ENCODE peak calls at places on chromosomes 6 and 20, in five cellular contexts. H is NCI-H1105; F is T-helper 2 cell; P is activated CD8-positive, alpha-beta T cell treated with anti-CD3 and anti-CD28 coated beads for 36 hours; C is SK-MEL-5. S is an unnamed sample.

GRCh38 chr6:121932071-121933009 is 467.1 kb upstream of the HSF2 start:
- DNase-seq in H (no peak), P (no peak), F (no peak), C (peak; percentile 82), S (peak; percentile 76)

GRCh38 chr20:263701-264100 is 6.2 kb downstream of the DEFB132 start:
- DNase-seq in F (no peak), H (no peak), P (no peak), C (no peak), S (no peak)

GRCh38 chr6:26118999-26119398 is 31.8 kb downstream of the HFE start:
- DNase-seq in H (no peak), P (no peak), F (no peak), C (peak; percentile 99), S (peak; percentile 85)

GRCh38 chr6:31402324-31403282 is 792 bp upstream of the MICA start:
- DNase-seq in F (peak; percentile 51), H (no peak), C (no peak), P (peak; percentile 70), S (peak; percentile 41)

GRCh38 chr6:1613631-1614447 is 4.1 kb downstream of the FOXC1 start:
- DNase-seq in C (no peak), F (no peak), H (no peak), P (no peak), S (no peak)

GRCh38 chr6:11006060-11006459 is 38.0 kb downstream of the ELOVL2 start:
- DNase-seq in F (no peak), H (no peak), C (no peak), P (no peak), S (no peak)

GRCh38 chr6:53943410-53943809 is 148.6 kb downstream of the LRRC1 start:
- DNase-seq in H (no peak), P (no peak), F (no peak), C (no peak), S (no peak)

GRCh38 chr6:16108419-16108818 is 20.5 kb upstream of the MYLIP start:
- DNase-seq in F (no peak), P (no peak), H (no peak), C (no peak), S (no peak)

GRCh38 chr6:123808556-123808955 is 4.9 kb downstream of the NKAIN2 start:
- DNase-seq in H (peak; percentile 85), P (no peak), C (no peak), F (no peak), S (no peak)

GRCh38 chr20:2145376-2145775 is 43.7 kb downstream of the STK35 start:
- DNase-seq in F (no peak), C (no peak), P (no peak), H (no peak), S (no peak)